ENCODE peak calls at places on chromosomes 11 and 22, in five cellular contexts. E is endothelial cell of umbilical vein, F is HFFc6, A is fibroblast of lung, B is brain microvascular endothelial cell. J is an unnamed sample.

GRCh38 chr22:49973018-49973965 is 12.7 kb downstream of the PIM3 start:
- DNase-seq in E (no peak), F (no peak), A (peak), B (no peak), J (no peak)

GRCh38 chr22:32177221-32177765 is 18.2 kb upstream of the C22orf42 start:
- DNase-seq in E (no peak), F (no peak), A (no peak), B (no peak), J (no peak)

GRCh38 chr11:42085736-42086135 is 626.3 kb upstream of the LRRC4C start:
- DNase-seq in E (no peak), F (no peak), A (no peak), B (no peak), J (no peak)

GRCh38 chr11:120547871-120548681 is 36.5 kb downstream of the GRIK4 start:
- DNase-seq in E (peak), F (peak), A (peak), B (peak), J (peak)

GRCh38 chr11:99781074-99781473 is 760.3 kb downstream of the CNTN5 start:
- DNase-seq in E (no peak), F (no peak), A (no peak), B (no peak), J (no peak)

GRCh38 chr11:122355968-122356367 is 240.0 kb upstream of the BLID start:
- DNase-seq in E (no peak), F (no peak), A (no peak), B (no peak), J (no peak)

GRCh38 chr22:39244496-39245129 is at the start of gene PDGFB:
- DNase-seq in E (peak), F (no peak), A (no peak), B (no peak), J (no peak)

GRCh38 chr11:96341237-96342130 is 1.5 kb downstream of the MAML2 start:
- DNase-seq in E (peak), F (peak), A (peak), B (no peak), J (no peak)

GRCh38 chr11:112392860-112393259 is 132.2 kb upstream of the PLET1 start:
- DNase-seq in E (no peak), F (no peak), A (no peak), B (no peak), J (no peak)

GRCh38 chr11:35210886-35211546 is 72.0 kb downstream of the CD44 start:
- DNase-seq in E (no peak), F (no peak), A (no peak), B (no peak), J (no peak)

GRCh38 chr11:14262271-14262846 is 96.6 kb downstream of the RRAS2 start:
- DNase-seq in E (no peak), F (no peak), A (no peak), B (no peak), J (no peak)

GRCh38 chr11:64208086-64208795 is 1.7 kb downstream of the FERMT3 start:
- DNase-seq in E (no peak), F (no peak), A (no peak), B (no peak), J (no peak)

GRCh38 chr22:19959043-19959586 is 17.5 kb upstream of the TXNRD2 start:
- DNase-seq in E (peak), F (no peak), A (peak), B (peak), J (no peak)

GRCh38 chr11:107249054-107249453 is 208.6 kb downstream of the CWF19L2 start:
- DNase-seq in E (no peak), F (no peak), A (no peak), B (no peak), J (no peak)

GRCh38 chr11:45794169-45794568 is 10.8 kb upstream of the SLC35C1 start:
- DNase-seq in E (no peak), F (no peak), A (no peak), B (no peak), J (no peak)

GRCh38 chr22:27670701-27671412 is 130.7 kb downstream of the MN1 start:
- DNase-seq in E (peak), F (no peak), A (no peak), B (no peak), J (no peak)

GRCh38 chr22:31075961-31076360 is 5.2 kb upstream of the SMTN start:
- DNase-seq in E (no peak), F (no peak), A (no peak), B (no peak), J (peak)

GRCh38 chr11:34269031-34269430 is 88.8 kb downstream of the ABTB2 start:
- DNase-seq in E (no peak), F (no peak), A (peak), B (no peak), J (no peak)

GRCh38 chr11:9663699-9664275 is at the start of gene SWAP70:
- DNase-seq in E (peak), F (peak), A (peak), B (peak), J (peak)

GRCh38 chr11:25981998-25982397 is 349.9 kb upstream of the ANO3 start:
- DNase-seq in E (peak), F (peak), A (peak), B (peak), J (peak)

GRCh38 chr11:34269694-34270245 is 88.0 kb downstream of the ABTB2 start:
- DNase-seq in E (no peak), F (no peak), A (no peak), B (no peak), J (no peak)

GRCh38 chr11:11813288-11813962 is 28.3 kb upstream of the USP47 start:
- DNase-seq in E (peak), F (peak), A (peak), B (peak), J (peak)

GRCh38 chr11:85718991-85719807 is 33.2 kb upstream of the CCDC89 start:
- DNase-seq in E (peak), F (peak), A (peak), B (peak), J (peak)

GRCh38 chr11:86134580-86135318 is 65.9 kb upstream of the PICALM start:
- DNase-seq in E (no peak), F (no peak), A (no peak), B (no peak), J (no peak)

GRCh38 chr22:36384766-36385400 is 2.9 kb downstream of the MYH9 start:
- DNase-seq in E (peak), F (no peak), A (peak), B (no peak), J (no peak)

GRCh38 chr11:92675303-92675702 is 294.1 kb upstream of the MTNR1B start:
- DNase-seq in E (no peak), F (no peak), A (no peak), B (no peak), J (no peak)

GRCh38 chr11:94968334-94968958 is 4.9 kb downstream of the CWC15 start:
- DNase-seq in E (peak), F (peak), A (peak), B (no peak), J (no peak)

GRCh38 chr11:69196322-69197169 is 40.8 kb downstream of the SMIM38 start:
- DNase-seq in E (no peak), F (no peak), A (no peak), B (no peak), J (no peak)

GRCh38 chr22:21759631-21760030 is 24.0 kb upstream of the YPEL1 start:
- DNase-seq in E (no peak), F (no peak), A (no peak), B (no peak), J (no peak)

GRCh38 chr11:70630816-70631623 is 232.7 kb downstream of the CTTN start:
- DNase-seq in E (no peak), F (no peak), A (no peak), B (no peak), J (no peak)

GRCh38 chr11:102367364-102367763 is 20.4 kb downstream of the BIRC2 start:
- DNase-seq in E (peak), F (no peak), A (peak), B (no peak), J (no peak)

GRCh38 chr22:17159504-17159951 is 451 bp upstream of the HDHD5 start:
- DNase-seq in E (no peak), F (no peak), A (peak), B (peak), J (no peak)

GRCh38 chr22:42268852-42269406 is 1.5 kb downstream of the TCF20 start:
- DNase-seq in E (peak), F (no peak), A (no peak), B (no peak), J (no peak)

GRCh38 chr11:69605737-69606526 is 35.0 kb upstream of the CCND1 start:
- DNase-seq in E (no peak), F (no peak), A (no peak), B (no peak), J (no peak)

GRCh38 chr11:20127671-20128527 is 32.4 kb downstream of the DBX1 start:
- DNase-seq in E (peak), F (peak), A (peak), B (peak), J (no peak)

GRCh38 chr11:60810151-60810550 is 25.0 kb downstream of the MS4A10 start:
- DNase-seq in E (no peak), F (no peak), A (no peak), B (no peak), J (no peak)

DNA sequence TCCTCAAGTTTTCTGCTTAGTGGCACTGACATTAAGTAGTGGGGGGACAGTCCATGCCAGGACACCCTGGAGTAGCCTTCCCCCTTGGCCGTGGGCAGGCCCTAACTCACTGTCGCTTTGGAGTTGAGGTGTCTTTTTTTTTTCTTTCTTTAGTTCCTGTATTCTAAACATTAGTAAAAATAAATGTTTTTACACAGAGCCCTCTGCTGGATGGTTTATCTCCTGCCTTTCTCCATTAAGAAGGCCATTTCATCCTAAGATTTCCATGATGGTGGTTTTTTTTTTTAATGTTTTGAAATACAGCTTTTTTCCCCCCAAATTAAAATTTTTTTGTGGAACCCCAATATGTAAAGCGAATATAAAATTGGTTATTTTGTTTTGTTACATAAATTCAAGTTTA is 1.8 kb upstream of the TIGD3 start:
- DNase-seq in E (peak), F (peak), A (no peak), B (no peak), J (no peak)
- TF ChIP-seq CTCF in E (peak), F (peak), A (peak), B (peak), J (peak)

DNA sequence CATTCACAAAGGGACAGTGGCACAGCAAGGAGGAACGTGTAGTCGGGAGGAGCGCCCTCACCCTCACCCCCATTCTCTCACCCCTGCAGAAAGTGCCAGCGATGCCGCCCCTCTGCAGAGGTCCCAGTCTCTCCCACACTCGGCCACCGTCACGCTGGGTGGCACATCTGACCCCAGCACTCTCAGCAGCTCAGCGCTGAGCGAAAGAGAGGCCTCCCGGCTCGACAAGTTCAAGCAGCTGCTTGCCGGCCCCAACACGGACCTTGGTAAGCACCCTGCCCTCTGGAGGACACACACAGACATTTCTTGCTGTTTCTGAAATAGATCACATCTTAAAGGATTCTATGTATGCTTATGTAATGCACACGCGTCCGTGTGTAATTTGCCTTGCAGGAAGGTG is 34.9 kb downstream of the TBC1D22A start:
- DNase-seq in E (no peak), F (peak), A (peak), B (peak), J (no peak)
- TF ChIP-seq CTCF in E (peak), F (peak), A (peak), B (peak), J (peak)

GRCh38 chr22:35314161-35314942 is 14.7 kb downstream of the TOM1 start:
- DNase-seq in E (no peak), F (no peak), A (no peak), B (no peak), J (no peak)
- TF ChIP-seq CTCF in E (no peak), F (no peak), A (no peak), B (no peak), J (no peak)

GRCh38 chr11:83852012-83852411 is 565.8 kb upstream of the CCDC90B start:
- DNase-seq in E (no peak), F (no peak), A (no peak), B (no peak), J (no peak)
- TF ChIP-seq CTCF in E (no peak), F (no peak), A (no peak), B (no peak), J (no peak)

DNA sequence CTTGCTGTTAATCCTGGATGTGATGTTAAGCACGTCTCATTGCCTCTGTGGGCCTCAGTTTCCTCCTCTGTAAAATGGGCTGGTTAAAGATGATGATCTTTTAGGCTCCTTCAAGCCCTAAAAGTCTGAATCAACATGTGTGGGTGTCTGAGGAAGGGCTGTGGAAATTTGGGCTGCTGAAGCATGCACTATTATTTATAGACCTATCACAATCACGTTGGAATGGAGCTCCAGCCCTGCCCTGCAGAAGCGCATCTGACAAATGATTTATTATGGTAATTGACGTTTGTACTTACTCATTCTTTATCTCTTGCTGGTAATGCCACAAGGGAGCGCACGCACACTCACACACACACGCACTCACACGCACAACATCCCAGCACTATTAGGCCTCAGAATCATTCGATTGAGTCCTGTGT is 20.4 kb downstream of the P2RX3 start:
- DNase-seq in E (no peak), F (peak), A (peak), B (no peak), J (no peak)
- TF ChIP-seq CTCF in E (no peak), F (no peak), A (no peak), B (no peak), J (no peak)

GRCh38 chr11:115132829-115133228 is 371.4 kb downstream of the CADM1 start:
- DNase-seq in E (no peak), F (no peak), A (no peak), B (no peak), J (no peak)
- TF ChIP-seq CTCF in E (no peak), F (no peak), A (no peak), B (peak), J (no peak)

DNA sequence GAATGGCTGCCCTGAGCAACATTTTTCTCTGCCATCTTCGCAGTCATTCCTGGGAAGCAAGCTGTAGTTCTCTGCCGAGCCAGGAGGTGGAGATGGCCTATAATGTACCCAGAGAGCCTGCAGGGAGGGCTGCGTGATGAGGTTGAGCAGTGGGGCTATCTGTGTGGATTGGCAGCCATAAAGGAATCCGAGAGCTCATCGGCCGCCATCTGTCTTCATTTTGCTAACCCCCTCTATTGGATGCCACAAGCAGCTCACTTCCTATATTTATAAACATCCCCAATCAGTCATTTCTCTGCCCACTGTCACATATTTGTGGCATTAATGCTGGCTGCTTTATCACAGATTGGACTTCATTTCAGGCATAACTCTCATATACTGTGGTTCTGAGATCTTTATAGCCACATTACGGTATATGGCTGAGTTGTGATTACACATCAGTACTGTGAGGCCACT is 209.5 kb downstream of the NTM start:
- DNase-seq in E (no peak), F (peak), A (peak), B (peak), J (no peak)
- TF ChIP-seq CTCF in E (no peak), F (peak), A (peak), B (peak), J (peak)

GRCh38 chr11:21965221-21965620 is 227.7 kb upstream of the ANO5 start:
- DNase-seq in E (no peak), F (no peak), A (no peak), B (no peak), J (no peak)

GRCh38 chr11:21975242-21975641 is 217.6 kb upstream of the ANO5 start:
- DNase-seq in E (no peak), F (no peak), A (no peak), B (no peak), J (no peak)

GRCh38 chr11:21969841-21970240 is 223.0 kb upstream of the ANO5 start:
- DNase-seq in E (no peak), F (no peak), A (no peak), B (no peak), J (no peak)
- TF ChIP-seq CTCF in E (no peak), F (no peak), A (no peak), B (no peak), J (no peak)

DNA sequence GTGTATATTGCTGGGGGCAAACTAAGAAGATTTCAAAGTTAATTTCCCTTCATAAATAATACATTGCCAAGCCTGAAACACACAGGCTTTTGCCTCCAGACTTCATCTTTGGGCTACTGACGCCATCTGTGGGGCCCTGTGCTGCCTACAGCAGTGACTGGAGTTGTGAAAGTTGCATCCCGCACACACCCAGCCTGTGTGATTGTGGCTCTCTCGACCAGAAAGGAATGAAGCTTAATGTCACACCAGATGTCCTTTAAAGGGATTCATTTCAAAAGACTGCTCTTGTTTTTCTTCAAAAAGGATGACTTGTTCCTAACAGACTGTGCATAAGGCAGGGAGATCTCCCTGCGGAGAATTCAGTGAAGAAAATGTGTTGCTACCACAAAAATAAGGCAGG is 210.5 kb downstream of the FAM181B start:
- DNase-seq in E (no peak), F (no peak), A (no peak), B (no peak), J (no peak)
- TF ChIP-seq CTCF in E (no peak), F (no peak), A (no peak), B (no peak), J (no peak)

J was measured in BJ.